ENCODE peak calls at places on chromosomes 1 and 21, in five cellular contexts. R, H, N, S and G are unnamed samples.

GRCh38 chr1:63487336-63488065 is 35.5 kb downstream of the ITGB3BP start:
- DNase-seq in S (no peak), R (no peak), N (no peak), H (no peak), G (no peak)

GRCh38 chr1:36217667-36218066 is 6.6 kb upstream of the THRAP3 start:
- DNase-seq in H (no peak), R (no peak), S (no peak), N (peak; percentile 27), G (no peak)

GRCh38 chr1:230832466-230832865 is 35.9 kb downstream of the C1orf198 start:
- DNase-seq in R (no peak), H (no peak), N (peak; percentile 52), S (no peak), G (no peak)

GRCh38 chr21:32560896-32561295 is 24.4 kb downstream of the TCP10L start:
- DNase-seq in S (no peak), H (no peak), R (no peak), N (no peak), G (no peak)

GRCh38 chr1:10795305-10796021 is 983 bp downstream of the CASZ1 start:
- DNase-seq in R (peak; percentile 72), N (peak; percentile 40), S (no peak), H (peak; percentile 37), G (no peak)

GRCh38 chr1:36829066-36829465 is 205.2 kb downstream of the GRIK3 start:
- DNase-seq in S (no peak), H (no peak), R (no peak), N (no peak), G (no peak)

GRCh38 chr1:177126267-177126666 is 38.2 kb downstream of the ASTN1 start:
- DNase-seq in H (no peak), R (no peak), S (no peak), N (no peak), G (no peak)

GRCh38 chr1:232813757-232814156 is 8.5 kb downstream of the MAP10 start:
- DNase-seq in R (no peak), H (no peak), N (no peak), S (no peak), G (no peak)

GRCh38 chr1:20848162-20848561 is 61.1 kb upstream of the HP1BP3 start:
- DNase-seq in N (no peak), H (no peak), S (no peak), R (no peak), G (no peak)

GRCh38 chr1:12460911-12461621 is 156.9 kb downstream of the DHRS3 start:
- DNase-seq in H (peak; percentile 69), N (no peak), S (peak; percentile 59), R (no peak), G (no peak)

GRCh38 chr1:244096691-244097090 is 45.6 kb downstream of the ZBTB18 start:
- DNase-seq in R (no peak), N (no peak), H (no peak), S (no peak), G (no peak)

GRCh38 chr1:94713472-94714141 is 106.5 kb upstream of the SLC44A3 start:
- DNase-seq in N (peak; percentile 98), H (peak; percentile 73), S (peak; percentile 72), R (peak; percentile 94), G (peak; percentile 87)

GRCh38 chr1:94553323-94553730 is 11.8 kb upstream of the F3 start:
- DNase-seq in N (peak; percentile 59), R (no peak), H (no peak), S (no peak), G (no peak)

GRCh38 chr1:234125714-234126113 is 221.2 kb downstream of the SLC35F3 start:
- DNase-seq in S (no peak), H (no peak), N (no peak), R (no peak), G (peak; percentile 25)

GRCh38 chr1:81998165-81998564 is 197.4 kb downstream of the ADGRL2 start:
- DNase-seq in H (peak; percentile 18), R (no peak), N (no peak), S (no peak), G (peak; percentile 30)

GRCh38 chr1:84436907-84437667 is 38.8 kb downstream of the DNASE2B start:
- DNase-seq in R (no peak), S (no peak), H (no peak), N (no peak), G (peak; percentile 15)

GRCh38 chr1:150876111-150876434 is 326 bp downstream of the ARNT start:
- DNase-seq in R (no peak), N (peak; percentile 45), S (no peak), H (no peak), G (peak; percentile 71)

GRCh38 chr1:219442575-219442974 is 170.3 kb downstream of the ZC3H11B start:
- DNase-seq in R (no peak), N (no peak), S (no peak), H (no peak), G (no peak)

GRCh38 chr1:25080294-25081209 is 150.5 kb upstream of the RUNX3 start:
- DNase-seq in R (no peak), N (peak; percentile 56), H (no peak), S (no peak), G (no peak)

GRCh38 chr1:67686272-67687197 is 1.5 kb downstream of the GADD45A start:
- DNase-seq in R (peak; percentile 90), N (peak; percentile 94), H (peak; percentile 69), S (peak; percentile 81), G (peak; percentile 81)
- TF ChIP-seq CTCF in R (no peak), N (no peak), H (no peak), S (no peak), G (no peak)

GRCh38 chr1:206471415-206471801 is 1.1 kb downstream of the IKBKE start:
- DNase-seq in N (no peak), R (no peak), S (no peak), H (no peak), G (no peak)
- H3K4me3 ChIP-seq in N (peak overlapping the region; percentile 82), R (no peak overlapping the region), S (peak overlapping the region; percentile 69), H (peak overlapping the region; percentile 66), G (no peak overlapping the region)

DNA sequence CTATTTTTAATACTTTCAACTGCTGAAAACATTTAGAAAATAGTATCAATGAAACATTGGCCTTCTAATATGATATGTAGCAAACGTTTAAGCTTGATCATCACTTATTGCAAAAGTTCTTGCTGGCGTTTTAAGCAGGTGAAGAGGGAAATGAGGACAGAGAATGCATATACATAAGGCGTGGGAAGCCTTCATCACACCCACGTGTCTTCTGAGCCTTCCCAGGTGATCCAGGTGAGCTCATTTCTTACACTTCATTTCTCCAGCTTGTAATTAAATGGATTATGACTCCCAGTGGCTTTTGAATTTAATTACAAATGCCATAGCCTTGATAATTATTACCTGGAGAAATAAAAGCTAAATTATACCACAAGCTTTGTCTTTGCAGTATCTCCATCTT is 1973.8 kb downstream of the MRPL39 start:
- DNase-seq in N (no peak), H (no peak), S (no peak), R (no peak), G (no peak)
- H3K4me1 ChIP-seq in N (no peaks in the 10 kb centered on the region), H (no peaks in the 10 kb centered on the region), S (no peaks in the 10 kb centered on the region), R (no peaks in the 10 kb centered on the region), G (no peaks in the 10 kb centered on the region)

DNA sequence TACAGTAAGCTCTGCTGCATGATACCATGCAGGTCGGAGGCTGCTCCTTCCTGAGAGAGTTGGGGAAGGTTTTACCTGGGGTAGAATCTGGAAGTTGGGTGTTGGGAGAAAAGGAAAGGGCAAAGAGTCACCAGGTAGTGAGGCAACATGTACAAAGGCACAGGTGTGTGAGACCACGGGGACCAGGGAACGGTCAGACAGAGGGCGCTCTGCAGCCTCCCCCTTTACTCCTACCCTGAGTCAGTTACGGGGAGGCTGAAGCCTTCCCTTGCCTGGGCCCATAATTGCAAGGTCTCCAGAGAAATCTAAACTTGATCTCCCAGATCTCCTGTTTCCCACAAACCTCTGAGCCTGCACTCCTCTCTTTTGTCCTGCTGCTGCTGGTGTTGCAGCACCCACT is 22.0 kb downstream of the CCN1 start:
- DNase-seq in H (no peak), N (no peak), S (no peak), R (no peak), G (no peak)
- TF ChIP-seq CTCF in H (no peak), N (no peak), S (no peak), R (no peak), G (no peak)